ENCODE peak calls at places on chromosomes 16 and 17, in six cellular contexts. M, X, H, P, Y and S are unnamed samples.

GRCh38 chr17:40518401-40519088 is 17.1 kb upstream of the TNS4 start:
- DNase-seq in H (no peak), M (no peak), X (peak), P (no peak), Y (peak), S (no peak)

GRCh38 chr16:10619271-10619849 is 39.0 kb upstream of the EMP2 start:
- DNase-seq in H (peak), P (no peak), Y (peak), X (no peak), M (no peak), S (peak)

GRCh38 chr16:74034862-74035261 is 261.8 kb upstream of the PSMD7 start:
- DNase-seq in H (no peak), X (no peak), Y (no peak), M (no peak), P (peak), S (no peak)

GRCh38 chr17:44385287-44386181 is 3.9 kb downstream of the ITGA2B start:
- DNase-seq in H (peak), X (peak), M (peak), Y (peak), P (peak), S (peak)

GRCh38 chr16:87335306-87335967 is 18.2 kb upstream of the C16orf95 start:
- DNase-seq in X (no peak), M (no peak), H (no peak), P (no peak), Y (no peak), S (no peak)

GRCh38 chr16:22816475-22816874 is 2.5 kb downstream of the HS3ST2 start:
- DNase-seq in H (no peak), X (no peak), P (no peak), M (peak), Y (no peak), S (no peak)

GRCh38 chr17:44002141-44002848 is 2.1 kb upstream of the NAGS start:
- DNase-seq in X (no peak), P (no peak), Y (no peak), H (no peak), M (no peak), S (no peak)

GRCh38 chr17:7060165-7060890 is 16.4 kb upstream of the SLC16A11 start:
- DNase-seq in Y (no peak), M (peak), H (no peak), P (no peak), X (no peak), S (peak)

GRCh38 chr17:54977744-54978143 is 9.2 kb downstream of the STXBP4 start:
- DNase-seq in P (no peak), X (no peak), H (no peak), M (no peak), Y (no peak), S (no peak)

GRCh38 chr16:69727916-69728270 is 1.5 kb upstream of the NQO1 start:
- DNase-seq in M (no peak), Y (peak), P (no peak), X (no peak), H (peak), S (peak)

GRCh38 chr17:41992576-41992975 is 24.7 kb downstream of the DNAJC7 start:
- DNase-seq in H (no peak), Y (no peak), M (no peak), P (no peak), X (no peak), S (no peak)

GRCh38 chr16:84107921-84108320 is 8.8 kb downstream of the MBTPS1 start:
- DNase-seq in Y (no peak), M (no peak), P (no peak), H (no peak), X (no peak), S (no peak)

GRCh38 chr17:38606646-38607611 is 1.2 kb upstream of the SRCIN1 start:
- DNase-seq in P (no peak), Y (no peak), H (no peak), X (no peak), M (no peak), S (no peak)

GRCh38 chr17:74859439-74860228 is at the start of gene GRIN2C:
- DNase-seq in M (no peak), X (no peak), Y (no peak), P (no peak), H (no peak), S (no peak)

GRCh38 chr17:44061446-44061845 is 5.0 kb downstream of the LSM12 start:
- DNase-seq in P (no peak), Y (no peak), X (no peak), H (no peak), M (no peak), S (no peak)

GRCh38 chr17:6101706-6102105 is 31.5 kb downstream of the WSCD1 start:
- DNase-seq in H (no peak), M (no peak), Y (no peak), P (no peak), X (no peak), S (no peak)

GRCh38 chr16:22688463-22688862 is 125.5 kb upstream of the HS3ST2 start:
- DNase-seq in P (no peak), H (no peak), Y (no peak), M (no peak), X (no peak), S (no peak)

GRCh38 chr16:85515319-85515745 is 97.8 kb upstream of the GSE1 start:
- DNase-seq in P (no peak), H (no peak), M (no peak), Y (no peak), X (no peak), S (no peak)

GRCh38 chr17:16250635-16251034 is 33.6 kb downstream of the PIGL start:
- DNase-seq in M (no peak), P (no peak), X (no peak), H (no peak), Y (no peak), S (no peak)

GRCh38 chr17:63626551-63627228 is 4.5 kb downstream of the MAP3K3 start:
- DNase-seq in P (no peak), H (no peak), M (no peak), X (no peak), Y (no peak), S (no peak)

GRCh38 chr17:63622571-63623390 is 564 bp downstream of the MAP3K3 start:
- DNase-seq in Y (peak), X (peak), P (peak), M (no peak), H (peak), S (peak)

GRCh38 chr17:63621229-63621683 is 961 bp upstream of the MAP3K3 start:
- DNase-seq in H (no peak), Y (no peak), P (no peak), M (no peak), X (no peak), S (no peak)

GRCh38 chr17:63621684-63622570 is at the start of gene MAP3K3:
- DNase-seq in Y (peak), P (peak), M (peak), X (peak), H (peak), S (peak)

DNA sequence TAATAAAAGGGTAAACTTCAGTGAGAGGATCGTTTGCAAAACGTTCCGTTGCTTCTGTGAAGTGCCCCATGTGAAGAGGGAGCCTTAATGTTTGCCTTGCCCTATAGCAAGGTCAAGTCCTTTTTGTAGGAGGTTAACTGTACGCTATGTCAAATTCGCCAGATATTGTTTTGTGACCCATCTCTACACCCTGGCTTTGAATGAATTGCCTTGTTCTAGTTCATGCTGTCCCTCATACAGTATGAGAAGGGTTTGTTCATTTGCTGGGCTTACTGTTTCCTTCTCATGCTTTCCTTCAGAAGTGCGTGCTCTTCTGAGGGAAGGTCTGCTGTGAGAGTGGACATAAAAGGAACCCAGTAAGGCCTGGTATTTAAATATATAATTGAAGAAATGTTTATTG is 1.6 kb downstream of the MAP3K3 start:
- DNase-seq in X (no peak), M (no peak), Y (no peak), H (no peak), P (no peak), S (no peak)
- H3K4me3 ChIP-seq in X (peak), M (peak), Y (no peak), H (peak), P (peak), S (peak)

GRCh38 chr17:1532836-1533602 is 16.6 kb upstream of the INPP5K start:
- DNase-seq in H (no peak), M (no peak), Y (peak), P (peak), X (peak), S (no peak)
- TF ChIP-seq CTCF in H (no peak), M (no peak), Y (peak), P (peak), X (peak), S (no peak)

DNA sequence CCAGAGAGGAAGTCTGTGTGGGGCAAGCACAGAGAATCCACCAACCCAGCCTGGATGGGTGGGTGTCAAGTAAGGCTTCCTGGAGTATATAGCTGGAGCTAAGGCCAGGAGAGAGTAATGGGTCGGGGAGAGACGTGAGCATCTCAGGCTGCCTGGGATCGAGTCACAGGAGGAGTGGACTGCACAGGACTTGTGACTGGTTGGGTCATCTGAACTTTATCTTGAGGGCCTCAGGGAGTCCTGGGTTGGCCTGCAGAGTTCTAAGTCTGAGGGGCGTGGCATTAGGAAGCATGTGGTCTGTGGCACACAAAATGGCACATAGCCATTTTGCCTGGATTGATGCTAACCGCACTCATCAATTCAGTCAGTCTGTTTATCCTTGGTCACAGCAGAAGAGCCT is 1.5 kb downstream of the PLA2G15 start:
- DNase-seq in Y (no peak), X (peak), P (no peak), H (no peak), M (no peak), S (no peak)
- H3K27ac ChIP-seq in Y (no peak), X (peak), P (no peak), H (no peak), M (no peak), S (peak)

GRCh38 chr16:1308977-1309885 is at the start of gene UBE2I:
- DNase-seq in H (peak), Y (peak), M (peak), P (peak), X (peak), S (peak)
- H3K4me3 ChIP-seq in H (peak), Y (peak), M (peak), P (peak), X (peak), S (peak)

GRCh38 chr16:79768594-79768993 is 168.1 kb upstream of the MAF start:
- DNase-seq in Y (peak), H (no peak), P (no peak), X (no peak), M (no peak), S (no peak)

GRCh38 chr16:79769320-79770243 is 169.0 kb upstream of the MAF start:
- DNase-seq in H (no peak), X (no peak), Y (no peak), M (no peak), P (no peak), S (no peak)

GRCh38 chr16:79764415-79765149 is 164.0 kb upstream of the MAF start:
- DNase-seq in X (no peak), H (no peak), M (no peak), P (no peak), Y (no peak), S (no peak)

GRCh38 chr16:79770244-79771064 is 169.9 kb upstream of the MAF start:
- DNase-seq in H (peak), M (peak), Y (peak), X (peak), P (peak), S (peak)

GRCh38 chr16:79767597-79768280 is 167.2 kb upstream of the MAF start:
- DNase-seq in Y (peak), X (no peak), P (no peak), M (no peak), H (no peak), S (no peak)
- TF ChIP-seq CTCF in Y (no peak), X (no peak), P (peak), M (peak), H (no peak), S (no peak)

GRCh38 chr16:30418350-30419181 is 11.2 kb downstream of the ZNF771 start:
- DNase-seq in M (no peak), P (no peak), H (no peak), Y (no peak), X (no peak), S (no peak)
- H3K27ac ChIP-seq in M (peak), P (peak), H (peak), Y (peak), X (peak), S (peak)

DNA sequence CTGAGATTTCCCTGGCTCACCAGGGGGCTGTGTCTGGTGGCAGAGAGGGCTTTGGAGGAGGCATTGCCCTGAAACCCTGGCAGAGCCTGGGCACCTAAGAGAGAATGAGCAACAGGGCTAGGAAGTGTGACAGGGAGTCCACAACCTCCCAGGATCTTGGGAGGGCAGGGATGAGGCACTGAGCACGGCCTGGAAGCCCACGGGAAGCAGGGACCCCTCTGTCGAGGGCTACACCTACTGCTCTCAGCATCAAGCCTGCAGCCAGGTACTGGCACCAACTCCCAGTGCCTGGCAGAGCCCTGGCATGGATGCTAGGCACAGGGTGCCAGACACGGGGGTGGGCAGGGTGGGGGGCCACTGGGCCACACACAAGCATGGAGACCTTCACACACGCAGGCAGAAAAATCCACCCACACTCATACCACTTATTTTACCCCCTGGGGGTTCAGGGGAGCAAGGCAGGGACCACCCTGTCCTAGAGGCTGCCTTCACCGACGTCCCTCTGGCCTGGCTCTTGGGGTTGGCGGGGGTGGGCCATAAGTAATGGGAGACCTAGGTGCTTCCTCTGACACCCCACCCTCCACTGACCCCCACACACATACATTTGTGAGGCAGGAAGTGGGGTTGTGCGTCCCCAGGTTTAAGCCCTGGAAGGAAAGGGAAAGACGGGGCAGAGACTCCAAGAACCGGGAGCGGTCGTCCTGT is 970 bp upstream of the HSD11B2 start:
- DNase-seq in P (no peak), M (no peak), Y (no peak), X (no peak), H (no peak), S (no peak)
- H3K4me3 ChIP-seq in P (no peak), M (peak), Y (peak), X (peak), H (peak), S (peak)

GRCh38 chr17:68292689-68293040 is 1.4 kb downstream of the ARSG start:
- DNase-seq in H (no peak), P (no peak), X (no peak), Y (no peak), M (no peak), S (no peak)

GRCh38 chr17:68290268-68290954 is 516 bp downstream of the SLC16A6 start:
- DNase-seq in Y (peak), H (no peak), P (peak), M (no peak), X (peak), S (peak)

GRCh38 chr17:68293490-68294195 is 2.3 kb downstream of the ARSG start:
- DNase-seq in H (no peak), M (no peak), Y (no peak), P (no peak), X (no peak), S (no peak)

GRCh38 chr17:68290955-68291835 is at the start of the genes ARSG and SLC16A6:
- DNase-seq in M (no peak), X (peak), Y (peak), P (peak), H (peak), S (peak)

GRCh38 chr17:68291836-68292688 is 767 bp downstream of the ARSG start:
- DNase-seq in H (peak), P (peak), Y (peak), X (peak), M (no peak), S (peak)
- TF ChIP-seq CTCF in H (no peak), P (peak), Y (no peak), X (no peak), M (no peak), S (no peak)

GRCh38 chr16:695355-696089 is 5.3 kb upstream of the WDR24 start:
- DNase-seq in Y (peak), X (no peak), M (no peak), H (peak), P (no peak), S (peak)
- H3K27ac ChIP-seq in Y (peak), X (no peak), M (no peak), H (peak), P (no peak), S (no peak)